ENCODE peak calls at places on chromosomes 2 and 18, in six cellular contexts. K, D, T, A, P and U are unnamed samples.

GRCh38 chr2:85813211-85813977 is 59.6 kb downstream of the ATOH8 start:
- DNase-seq in K (no peak), P (no peak), T (no peak), A (no peak), D (no peak), U (no peak)

GRCh38 chr2:225797394-225797793 is 397.9 kb downstream of the NYAP2 start:
- DNase-seq in A (no peak), P (no peak), D (no peak), K (no peak), T (no peak), U (no peak)

GRCh38 chr2:46296216-46296839 is 879 bp upstream of the EPAS1 start:
- DNase-seq in A (no peak), D (no peak), K (peak), T (peak), P (peak), U (no peak)

GRCh38 chr2:184339966-184340365 is 258.4 kb upstream of the ZNF804A start:
- DNase-seq in D (no peak), P (no peak), A (no peak), T (no peak), K (no peak), U (no peak)

GRCh38 chr18:10543277-10543676 is 17.4 kb downstream of the NAPG start:
- DNase-seq in T (no peak), D (no peak), P (no peak), K (no peak), A (no peak), U (no peak)

GRCh38 chr2:26778507-26778906 is 7.3 kb upstream of the CENPA start:
- DNase-seq in P (no peak), T (no peak), A (no peak), K (no peak), D (no peak), U (no peak)

GRCh38 chr2:117952237-117952636 is 61.6 kb downstream of the CCDC93 start:
- DNase-seq in K (no peak), T (no peak), P (no peak), D (no peak), A (peak), U (no peak)

GRCh38 chr2:150159300-150159699 is 328.2 kb downstream of the RND3 start:
- DNase-seq in K (no peak), P (no peak), D (no peak), A (no peak), T (no peak), U (no peak)

GRCh38 chr2:239819974-239820555 is 205.1 kb downstream of the NDUFA10 start:
- DNase-seq in A (no peak), K (peak), D (no peak), P (no peak), T (no peak), U (no peak)

GRCh38 chr2:241869087-241869961 is at the start of gene RTP5:
- DNase-seq in K (no peak), D (no peak), P (no peak), A (no peak), T (no peak), U (no peak)

GRCh38 chr2:6965071-6965795 is 48.0 kb downstream of the RNF144A start:
- DNase-seq in K (no peak), T (no peak), A (no peak), D (no peak), P (no peak), U (no peak)

GRCh38 chr2:217316743-217317142 is 456.9 kb upstream of the TNP1 start:
- DNase-seq in D (no peak), P (no peak), K (no peak), A (no peak), T (no peak), U (no peak)

GRCh38 chr2:237156131-237156856 is 70.6 kb downstream of the COPS8 start:
- DNase-seq in A (no peak), P (peak), D (no peak), K (no peak), T (no peak), U (no peak)

DNA sequence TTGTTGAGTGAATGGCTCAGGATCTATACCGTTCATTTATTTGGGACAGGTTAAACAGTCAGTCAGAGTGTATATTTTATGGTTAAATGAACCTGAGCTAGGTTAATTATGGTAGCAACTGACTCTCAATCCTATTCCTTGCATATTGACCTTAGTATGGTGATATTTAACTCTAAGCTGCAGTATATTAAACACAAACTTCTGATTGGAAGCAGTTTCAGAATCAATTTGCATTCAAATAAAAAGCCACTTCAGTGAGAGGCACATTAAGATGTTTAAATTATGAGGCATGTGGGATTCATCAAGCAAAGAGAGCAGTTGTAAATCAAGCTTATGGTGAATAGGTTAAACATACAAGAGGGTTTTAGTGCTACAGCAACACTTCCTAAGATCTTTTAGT is 40.4 kb downstream of the FRZB start:
- DNase-seq in D (no peak), K (no peak), A (no peak), P (no peak), T (no peak), U (no peak)
- H3K27ac ChIP-seq in D (no peak), K (no peak), A (no peak), P (peak), T (no peak), U (no peak)

GRCh38 chr2:128027278-128027800 is 520 bp downstream of the SAP130 start:
- DNase-seq in A (peak), T (peak), D (peak), K (peak), P (peak), U (peak)
- TF ChIP-seq POLR2AphosphoS5 in A (peak), T (no peak), D (peak), K (no peak), P (no peak), U (peak)

DNA sequence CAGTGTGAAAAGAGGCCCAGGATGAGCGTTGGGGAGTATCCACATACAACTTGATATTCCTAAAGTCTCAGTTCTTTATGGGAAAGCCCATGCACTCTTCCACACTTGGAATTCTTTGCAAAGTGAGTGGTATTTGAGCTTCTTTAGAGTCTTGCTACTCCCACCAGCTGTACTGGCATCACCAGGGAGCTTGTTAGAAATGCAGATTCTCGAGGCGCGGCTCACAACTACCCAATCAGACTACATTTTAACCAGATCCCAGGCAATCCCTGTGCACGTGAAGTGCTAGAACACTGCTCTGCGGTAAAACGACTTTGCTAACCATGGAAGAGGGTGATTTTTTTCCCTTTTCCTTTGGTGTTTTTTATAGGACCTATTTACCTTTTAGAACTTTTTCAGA is 184.7 kb downstream of the NEDD4L start:
- DNase-seq in P (no peak), A (no peak), K (no peak), T (peak), D (no peak), U (no peak)
- H3K27ac ChIP-seq in P (no peak), A (no peak), K (peak), T (peak), D (no peak), U (no peak)

GRCh38 chr2:200482194-200482593 is 27.7 kb downstream of the KCTD18 start:
- DNase-seq in T (no peak), P (no peak), K (no peak), D (no peak), A (no peak), U (no peak)

GRCh38 chr2:200476836-200477235 is 33.0 kb downstream of the KCTD18 start:
- DNase-seq in A (no peak), P (no peak), D (no peak), T (no peak), K (no peak), U (no peak)

GRCh38 chr2:200477667-200478121 is 32.2 kb downstream of the KCTD18 start:
- DNase-seq in P (peak), A (no peak), K (no peak), T (no peak), D (no peak), U (no peak)

GRCh38 chr2:200475795-200476194 is 34.1 kb downstream of the KCTD18 start:
- DNase-seq in A (no peak), K (no peak), D (no peak), P (no peak), T (no peak), U (no peak)

DNA sequence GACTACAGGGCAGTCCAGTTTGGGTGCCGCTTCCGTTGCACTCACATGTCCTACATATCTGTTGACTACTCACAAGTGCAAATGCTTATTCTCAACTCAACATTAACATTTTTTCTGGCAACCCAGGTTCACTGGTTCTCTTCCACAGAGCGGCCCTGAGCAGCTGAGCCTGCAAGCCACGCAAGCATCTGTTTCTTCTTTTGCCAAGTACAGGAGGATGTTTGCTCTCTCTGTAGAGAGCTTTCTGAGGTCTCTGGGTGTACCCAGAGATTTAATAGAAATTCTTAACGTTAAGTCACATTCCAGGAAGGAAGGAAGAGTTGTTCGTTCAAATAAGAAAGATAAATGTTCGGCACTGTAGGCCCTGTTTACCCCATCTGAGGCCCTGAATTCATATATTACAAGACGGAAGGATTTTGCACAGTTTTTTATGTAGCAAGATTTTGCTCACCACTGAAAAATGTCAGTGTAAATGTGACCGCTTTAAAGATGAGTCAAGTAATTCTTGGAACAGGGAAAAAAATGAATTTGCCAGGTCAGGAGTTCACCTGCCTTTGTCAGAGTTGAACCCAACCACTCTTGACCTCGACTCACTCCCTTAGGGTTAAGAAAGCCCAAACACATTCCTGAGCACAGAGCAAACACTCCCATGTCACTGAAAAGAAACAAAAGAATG is 30.1 kb downstream of the KCTD18 start:
- DNase-seq in A (no peak), K (no peak), P (no peak), D (peak), T (no peak), U (no peak)
- TF ChIP-seq POLR2AphosphoS5 in A (no peak), K (no peak), P (peak), D (no peak), T (no peak), U (no peak)

GRCh38 chr2:197209742-197210408 is 100.7 kb downstream of the ANKRD44 start:
- DNase-seq in P (no peak), D (no peak), K (no peak), T (no peak), A (peak), U (no peak)
- H3K27ac ChIP-seq in P (peak), D (no peak), K (peak), T (no peak), A (no peak), U (no peak)